ENCODE peak calls at places on chromosomes 13 and 19, in four cellular contexts. One of them, this sample, is unnamed.
A peak's percentile ranks its signal among the peaks of the same experiment; 100 is the strongest.

GRCh38 chr19:19491321-19492025 is 23.9 kb downstream of the TSSK6 start:
- DNase-seq in GM23338: no peak
- DNase-seq in brain pericyte: no peak
- DNase-seq in endothelial cell: no peak
- DNase-seq in this sample: no peak

GRCh38 chr19:45498411-45499195 is at the start of gene PPM1N:
- DNase-seq in GM23338: peak; percentile 87
- DNase-seq in brain pericyte: no peak
- DNase-seq in endothelial cell: peak; percentile 23
- DNase-seq in this sample: peak; percentile 49

GRCh38 chr13:52925775-52926285 is 77.4 kb upstream of the PCDH8 start:
- DNase-seq in GM23338: no peak
- DNase-seq in brain pericyte: no peak
- DNase-seq in endothelial cell: no peak
- DNase-seq in this sample: no peak

GRCh38 chr19:48982280-48982679 is 10.8 kb downstream of the GYS1 start:
- DNase-seq in GM23338: peak; percentile 78
- DNase-seq in brain pericyte: no peak
- DNase-seq in endothelial cell: no peak
- DNase-seq in this sample: no peak

GRCh38 chr13:113791761-113792160 is 32.7 kb downstream of the TMEM255B start:
- DNase-seq in GM23338: no peak
- DNase-seq in brain pericyte: no peak
- DNase-seq in endothelial cell: no peak
- DNase-seq in this sample: no peak

GRCh38 chr13:98944336-98944735 is 33.5 kb downstream of the DOCK9 start:
- DNase-seq in GM23338: no peak
- DNase-seq in brain pericyte: no peak
- DNase-seq in endothelial cell: no peak
- DNase-seq in this sample: no peak

GRCh38 chr19:31312004-31312403 is 37.2 kb downstream of the TSHZ3 start:
- DNase-seq in GM23338: no peak
- DNase-seq in brain pericyte: no peak
- DNase-seq in endothelial cell: no peak
- DNase-seq in this sample: no peak

GRCh38 chr13:102872131-102872530 is 26.3 kb downstream of the ERCC5 start:
- DNase-seq in GM23338: no peak
- DNase-seq in brain pericyte: no peak
- DNase-seq in endothelial cell: no peak
- DNase-seq in this sample: no peak

GRCh38 chr13:45301263-45301662 is 39.7 kb downstream of the TPT1 start:
- DNase-seq in GM23338: no peak
- DNase-seq in brain pericyte: no peak
- DNase-seq in endothelial cell: no peak
- DNase-seq in this sample: no peak

This sample was measured in effector CD4-positive, alpha-beta T cell.